ENCODE peak calls at places on chromosome 13, in eight cellular contexts. Q is CD4-positive, alpha-beta T cell; Y is activated naive CD4-positive, alpha-beta T cell treated with anti-CD3 and anti-CD28 coated beads, Interleukin-2, amount 10 ng/mL, durations not matched to agents 7 days and 5 days; K is stimulated activated CD4-positive, alpha-beta T cell treated with anti-CD3 and anti-CD28 coated beads, Interleukin-15, amount 100 ng/mL, for 24 hours; D is naive thymus-derived CD8-positive, alpha-beta T cell; C is T1000; L is choroid plexus epithelial cell; X is AG09309. W is an unnamed sample.

GRCh38 chr13:40438999-40439797 is 227.2 kb downstream of the FOXO1 start:
- DNase-seq in Q (no peak), Y (peak), K (peak), D (no peak), C (no peak), L (peak), X (no peak), W (no peak)

GRCh38 chr13:84570831-84571230 is 688.6 kb upstream of the SLITRK1 start:
- DNase-seq in Q (no peak), Y (no peak), K (no peak), D (no peak), C (no peak), L (peak), X (no peak), W (no peak)

GRCh38 chr13:52104624-52105023 is 24.2 kb downstream of the NEK5 start:
- DNase-seq in Q (no peak), Y (no peak), K (no peak), D (no peak), C (no peak), L (peak), X (no peak), W (no peak)

GRCh38 chr13:23859904-23860303 is 29.3 kb downstream of the MIPEP start:
- DNase-seq in Q (no peak), Y (no peak), K (no peak), D (no peak), C (no peak), L (no peak), X (no peak), W (no peak)

GRCh38 chr13:102400619-102401125 is 1.2 kb downstream of the FGF14 start:
- DNase-seq in Q (no peak), Y (peak), K (no peak), D (no peak), C (no peak), L (peak), X (no peak), W (no peak)

GRCh38 chr13:44449999-44450821 is 76.6 kb downstream of the SERP2 start:
- DNase-seq in Q (no peak), Y (no peak), K (no peak), D (no peak), C (no peak), L (no peak), X (no peak), W (no peak)

GRCh38 chr13:75635621-75636338 is at the start of gene LMO7:
- DNase-seq in Q (peak), Y (peak), K (peak), D (peak), C (peak), L (peak), X (no peak), W (peak)

GRCh38 chr13:23753523-23753922 is 135.7 kb downstream of the MIPEP start:
- DNase-seq in Q (no peak), Y (no peak), K (no peak), D (no peak), C (no peak), L (peak), X (no peak), W (no peak)

GRCh38 chr13:66981912-66982311 is 248.2 kb downstream of the PCDH9 start:
- DNase-seq in Q (no peak), Y (no peak), K (no peak), D (no peak), C (no peak), L (no peak), X (no peak), W (no peak)

GRCh38 chr13:52001120-52001731 is 10.0 kb downstream of the ATP7B start:
- DNase-seq in Q (no peak), Y (no peak), K (no peak), D (no peak), C (no peak), L (peak), X (peak), W (no peak)

GRCh38 chr13:25196971-25197370 is 24.9 kb upstream of the AMER2 start:
- DNase-seq in Q (no peak), Y (no peak), K (no peak), D (no peak), C (no peak), L (no peak), X (no peak), W (no peak)

GRCh38 chr13:24208314-24208713 is 47.8 kb downstream of the SPATA13 start:
- DNase-seq in Q (no peak), Y (no peak), K (no peak), D (no peak), C (peak), L (peak), X (peak), W (no peak)

GRCh38 chr13:21996049-21996448 is 325.2 kb downstream of the FGF9 start:
- DNase-seq in Q (no peak), Y (no peak), K (no peak), D (no peak), C (no peak), L (no peak), X (no peak), W (no peak)

GRCh38 chr13:65292488-65292901 is 1937.6 kb downstream of the PCDH9 start:
- DNase-seq in Q (no peak), Y (no peak), K (no peak), D (no peak), C (no peak), L (peak), X (peak), W (no peak)

GRCh38 chr13:37681295-37682032 is 82.9 kb upstream of the POSTN start:
- DNase-seq in Q (no peak), Y (no peak), K (no peak), D (no peak), C (no peak), L (peak), X (peak), W (no peak)

GRCh38 chr13:113859311-113860050 is 4.4 kb downstream of the GAS6 start:
- DNase-seq in Q (no peak), Y (no peak), K (no peak), D (no peak), C (no peak), L (no peak), X (no peak), W (no peak)

GRCh38 chr13:42804244-42804868 is 23.0 kb downstream of the FAM216B start:
- DNase-seq in Q (no peak), Y (no peak), K (no peak), D (no peak), C (no peak), L (no peak), X (no peak), W (no peak)

W was measured in left lobe of liver.